ENCODE peak calls at places on chromosomes 6 and 20, in six cellular contexts. R is spleen, G is transverse colon, L is tibial artery, C is fibroblast of lung, V is brain microvascular endothelial cell. N is an unnamed sample.

GRCh38 chr6:123777554-123777953 is 26.1 kb upstream of the NKAIN2 start:
- DNase-seq in R (no peak), L (no peak), C (peak; percentile 55), G (no peak), V (no peak), N (peak; percentile 14)

GRCh38 chr20:21353236-21353635 is 44.1 kb downstream of the NKX2-4 start:
- DNase-seq in G (no peak), C (peak; percentile 47), L (no peak), R (no peak), V (no peak), N (peak; percentile 60)

GRCh38 chr6:3349388-3350251 is 90.9 kb downstream of the PSMG4 start:
- DNase-seq in G (no peak), L (no peak), C (no peak), V (no peak), R (no peak), N (peak; percentile 25)

GRCh38 chr6:144899161-144899560 is 614.0 kb downstream of the UTRN start:
- DNase-seq in L (no peak), R (no peak), C (peak; percentile 70), V (peak; percentile 18), G (no peak), N (peak; percentile 89)

GRCh38 chr20:38999217-38999616 is 37.1 kb downstream of the DHX35 start:
- DNase-seq in C (no peak), G (no peak), V (no peak), L (no peak), R (no peak), N (no peak)

GRCh38 chr6:2441881-2442475 is 196.6 kb upstream of the GMDS start:
- DNase-seq in C (no peak), R (no peak), V (no peak), L (no peak), G (no peak), N (no peak)

GRCh38 chr6:101294676-101295075 is 98.8 kb upstream of the GRIK2 start:
- DNase-seq in R (no peak), L (no peak), V (peak; percentile 52), G (no peak), C (no peak), N (peak; percentile 84)

GRCh38 chr20:50356522-50356880 is 153.7 kb upstream of the PTPN1 start:
- DNase-seq in R (no peak), L (no peak), V (no peak), G (no peak), C (no peak), N (no peak)

GRCh38 chr20:62694106-62694505 is 14.5 kb upstream of the NTSR1 start:
- DNase-seq in R (no peak), C (no peak), L (no peak), G (no peak), V (no peak), N (no peak)

GRCh38 chr6:7048859-7049258 is 58.9 kb upstream of the RREB1 start:
- DNase-seq in G (no peak), R (no peak), V (no peak), L (no peak), C (no peak), N (no peak)

GRCh38 chr20:57410398-57411323 is 19.5 kb downstream of the RBM38 start:
- DNase-seq in G (no peak), R (peak; percentile 72), L (no peak), C (no peak), V (no peak), N (no peak)

GRCh38 chr20:17992847-17993508 is 24.2 kb downstream of the MGME1 start:
- DNase-seq in C (peak; percentile 24), L (no peak), V (no peak), R (no peak), G (no peak), N (no peak)

GRCh38 chr6:2229039-2229438 is 16.4 kb downstream of the GMDS start:
- DNase-seq in R (no peak), L (no peak), C (no peak), G (no peak), V (no peak), N (peak; percentile 36)

GRCh38 chr20:57619053-57619831 is 984 bp downstream of the ZBP1 start:
- DNase-seq in R (peak; percentile 96), C (no peak), G (peak; percentile 75), V (no peak), L (peak; percentile 67), N (no peak)

GRCh38 chr6:127519469-127519785 is 292 bp upstream of the MTCL3 start:
- DNase-seq in R (no peak), G (no peak), V (no peak), L (no peak), C (no peak), N (no peak)

GRCh38 chr20:42254673-42255072 is 636.5 kb upstream of the CHD6 start:
- DNase-seq in L (no peak), R (no peak), G (no peak), C (no peak), V (no peak), N (no peak)

GRCh38 chr6:56739836-56740815 is 97.4 kb upstream of the DST start:
- DNase-seq in G (no peak), V (no peak), L (no peak), R (no peak), C (no peak), N (no peak)

GRCh38 chr6:99092461-99092860 is 144.7 kb upstream of the FBXL4 start:
- DNase-seq in C (no peak), L (no peak), V (no peak), R (no peak), G (no peak), N (no peak)

GRCh38 chr6:96468681-96469224 is 52.9 kb upstream of the UFL1 start:
- DNase-seq in C (no peak), V (no peak), L (no peak), R (no peak), G (peak; percentile 16), N (no peak)

GRCh38 chr20:24421071-24421470 is 48.4 kb upstream of the SYNDIG1 start:
- DNase-seq in G (no peak), V (no peak), L (no peak), R (no peak), C (no peak), N (no peak)

GRCh38 chr20:44180814-44181213 is 6.2 kb downstream of the JPH2 start:
- DNase-seq in V (no peak), C (peak; percentile 55), R (no peak), G (peak; percentile 34), L (peak; percentile 92), N (no peak)

GRCh38 chr6:7540595-7540994 is 876 bp upstream of the DSP start:
- DNase-seq in L (no peak), R (no peak), C (no peak), G (no peak), V (peak; percentile 62), N (peak; percentile 24)

GRCh38 chr20:63782051-63782471 is 42.5 kb downstream of the SLC2A4RG start:
- DNase-seq in L (no peak), C (no peak), V (no peak), G (no peak), R (no peak), N (no peak)

GRCh38 chr20:25553819-25554296 is 31.5 kb downstream of the NINL start:
- DNase-seq in R (no peak), C (peak; percentile 63), G (no peak), V (peak; percentile 43), L (no peak), N (peak; percentile 82)

GRCh38 chr20:1242099-1242498 is 16.3 kb downstream of the RAD21L1 start:
- DNase-seq in L (no peak), C (no peak), R (no peak), V (no peak), G (no peak), N (no peak)
- TF ChIP-seq CTCF in L (no peak), C (no peak), R (no peak), V (no peak), G (no peak), N (no peak)

DNA sequence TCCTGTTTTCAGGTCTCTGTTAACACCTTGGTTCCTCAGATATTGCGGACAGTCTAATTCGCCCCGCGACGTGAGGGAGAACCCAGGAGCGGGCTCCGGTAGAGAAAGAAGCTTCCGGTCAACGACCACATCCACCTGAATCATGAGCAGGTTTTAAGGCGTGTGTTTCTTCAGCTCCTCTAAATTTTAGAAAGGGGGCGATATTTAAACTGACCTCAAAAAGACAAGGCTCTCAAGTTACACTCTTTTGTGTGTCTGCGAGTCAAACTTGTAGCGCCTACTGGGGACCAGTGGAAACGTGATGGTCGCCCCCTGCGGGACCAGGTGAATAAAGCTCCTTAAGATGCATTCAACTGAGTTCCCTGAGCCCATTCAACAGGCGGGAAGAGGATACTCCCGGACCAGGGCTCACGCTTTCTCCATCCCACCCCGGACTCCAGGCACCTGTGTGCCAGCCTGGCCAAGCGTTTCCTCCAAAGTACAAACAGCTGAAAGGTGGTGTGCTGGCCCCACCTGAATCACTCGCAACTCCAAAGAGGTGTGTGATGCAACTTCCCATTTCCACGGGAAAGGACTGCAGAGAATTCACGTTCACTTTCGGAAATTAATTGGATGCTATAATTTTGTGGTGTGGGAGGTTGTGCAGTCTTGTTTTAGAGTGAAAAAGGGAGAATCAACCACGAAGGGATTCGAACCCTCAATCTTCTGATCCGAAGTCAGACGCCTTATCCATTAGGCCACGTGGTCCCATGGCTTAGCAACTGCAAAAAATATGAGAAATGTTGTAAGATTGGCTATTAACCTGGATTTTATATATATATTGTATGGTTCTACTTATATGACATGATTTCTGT is 17.0 kb downstream of the GPX5 start:
- DNase-seq in G (peak; percentile 58), L (no peak), V (peak; percentile 85), R (no peak), C (peak; percentile 87), N (peak; percentile 83)
- H3K4me3 ChIP-seq in G (peak overlapping the region; percentile 47), L (no peak overlapping the region), V (peak overlapping the region; percentile 39), R (peak overlapping the region; percentile 35), C (no peak overlapping the region), N (peak overlapping the region; percentile 56)

GRCh38 chr6:152669894-152670293 is 27.8 kb upstream of the MYCT1 start:
- DNase-seq in L (no peak), R (no peak), V (no peak), C (peak; percentile 55), G (no peak), N (peak; percentile 51)
- TF ChIP-seq CTCF in L (peak; percentile 26), R (peak; percentile 25), V (peak; percentile 24), C (peak; percentile 30), G (no peak), N (peak; percentile 54)

GRCh38 chr6:142702501-142703460 is 242.2 kb downstream of the HIVEP2 start:
- DNase-seq in C (no peak), R (peak; percentile 83), V (no peak), L (peak; percentile 72), G (peak; percentile 24), N (no peak)
- H3K4me3 ChIP-seq in C (no peak overlapping the region), R (no peak overlapping the region), V (no peak overlapping the region), L (no peak overlapping the region), G (no peak overlapping the region), N (no peak overlapping the region)

GRCh38 chr6:26531897-26532296 is 6.3 kb upstream of the HMGN4 start:
- DNase-seq in C (no peak), V (no peak), R (no peak), G (no peak), L (no peak), N (no peak)
- TF ChIP-seq CTCF in C (no peak), V (no peak), R (no peak), G (no peak), L (no peak), N (no peak)

N was measured in fibroblast of mammary gland.